ENCODE peak calls at places on chromosomes 16 and 17, in ten cellular contexts. A, Z, N, U, W, P, T, L, J and H are unnamed samples.

GRCh38 chr16:9092963-9093477 is 1.6 kb downstream of the HAPSTR1 start:
- DNase-seq in T (peak), A (no peak), L (no peak), N (peak), U (peak), W (no peak), J (peak), Z (no peak), P (peak), H (no peak)

GRCh38 chr17:83194761-83195329 is 115.4 kb downstream of the METRNL start:
- DNase-seq in U (no peak), W (no peak), N (no peak), J (no peak), P (no peak), L (peak), T (peak), A (peak), Z (no peak), H (peak)

GRCh38 chr17:21125862-21126261 is 902 bp upstream of the DHRS7B start:
- DNase-seq in N (no peak), W (no peak), U (no peak), P (no peak), A (no peak), J (no peak), L (no peak), T (no peak), Z (no peak), H (no peak)

GRCh38 chr16:88762941-88763340 is 22.1 kb downstream of the PIEZO1 start:
- DNase-seq in L (no peak), J (no peak), A (no peak), P (no peak), T (peak), W (no peak), Z (no peak), U (no peak), N (no peak), H (no peak)

GRCh38 chr16:86884256-86884655 is 305.9 kb downstream of the FOXL1 start:
- DNase-seq in P (no peak), Z (no peak), J (no peak), N (no peak), T (no peak), U (no peak), W (no peak), L (no peak), A (no peak), H (no peak)

GRCh38 chr17:63626551-63627228 is 4.5 kb downstream of the MAP3K3 start:
- DNase-seq in W (no peak), Z (peak), T (no peak), J (no peak), A (no peak), N (no peak), P (no peak), U (no peak), L (no peak), H (no peak)

GRCh38 chr16:10039220-10040096 is 142.8 kb downstream of the GRIN2A start:
- DNase-seq in T (no peak), P (peak), L (no peak), W (no peak), A (no peak), N (peak), Z (peak), U (peak), J (no peak), H (no peak)

GRCh38 chr17:29004081-29004692 is 1.6 kb downstream of the SEZ6 start:
- DNase-seq in W (no peak), N (peak), Z (peak), P (no peak), A (no peak), L (no peak), U (no peak), T (no peak), J (no peak), H (no peak)

GRCh38 chr17:419073-419735 is 66.6 kb upstream of the RPH3AL start:
- DNase-seq in J (no peak), N (no peak), Z (no peak), T (no peak), A (no peak), U (no peak), P (no peak), W (no peak), L (no peak), H (no peak)

GRCh38 chr16:27333549-27333948 is 19.8 kb downstream of the IL4R start:
- DNase-seq in J (no peak), L (no peak), U (no peak), P (no peak), A (no peak), W (no peak), Z (no peak), N (no peak), T (no peak), H (no peak)

GRCh38 chr17:77197115-77197514 is 56.3 kb downstream of the SEC14L1 start:
- DNase-seq in A (no peak), Z (no peak), J (no peak), N (no peak), T (no peak), L (no peak), U (no peak), W (no peak), P (no peak), H (no peak)

GRCh38 chr17:60230358-60230757 is 80.6 kb downstream of the CA4 start:
- DNase-seq in A (peak), Z (no peak), J (no peak), W (no peak), P (no peak), N (no peak), L (no peak), U (no peak), T (no peak), H (no peak)

GRCh38 chr17:692116-692515 is 22.5 kb downstream of the VPS53 start:
- DNase-seq in J (no peak), P (no peak), W (peak), Z (no peak), A (peak), U (no peak), T (peak), N (no peak), L (no peak), H (no peak)

GRCh38 chr16:57846078-57846697 is 43.9 kb upstream of the KIFC3 start:
- DNase-seq in W (no peak), L (no peak), A (no peak), Z (no peak), U (no peak), T (peak), P (no peak), J (no peak), N (no peak), H (no peak)

GRCh38 chr17:40445769-40446468 is 2.7 kb downstream of the IGFBP4 start:
- DNase-seq in W (no peak), U (no peak), L (no peak), J (no peak), N (no peak), Z (peak), T (no peak), A (no peak), P (no peak), H (no peak)

GRCh38 chr16:21263640-21264211 is 14.4 kb downstream of the CRYM start:
- DNase-seq in A (peak), J (no peak), T (no peak), P (no peak), W (no peak), Z (peak), N (peak), U (peak), L (no peak), H (no peak)

GRCh38 chr17:915416-916201 is 64.0 kb downstream of the NXN start:
- DNase-seq in W (peak), U (no peak), N (no peak), J (no peak), L (no peak), P (no peak), Z (peak), T (no peak), A (no peak), H (no peak)

GRCh38 chr16:88632587-88632930 is 5.8 kb upstream of the IL17C start:
- DNase-seq in A (no peak), L (no peak), J (no peak), P (no peak), Z (no peak), N (no peak), W (no peak), U (no peak), T (no peak), H (no peak)

GRCh38 chr17:59107306-59107670 is 608 bp upstream of the TRIM37 start:
- DNase-seq in W (no peak), J (no peak), U (no peak), N (no peak), L (no peak), T (no peak), P (no peak), A (no peak), Z (no peak), H (no peak)

GRCh38 chr17:231191-231965 is 49.9 kb upstream of the DOC2B start:
- DNase-seq in U (no peak), W (no peak), N (no peak), P (no peak), L (peak), Z (no peak), A (no peak), T (no peak), J (no peak), H (peak)

GRCh38 chr17:48564200-48565023 is 13.7 kb downstream of the HOXB4 start:
- DNase-seq in W (no peak), A (no peak), U (no peak), Z (peak), P (peak), T (no peak), L (no peak), J (no peak), N (no peak), H (no peak)

GRCh38 chr17:3754458-3755334 is 31.0 kb downstream of the HASPIN start:
- DNase-seq in W (peak), T (peak), U (peak), N (peak), P (peak), L (peak), J (peak), Z (no peak), A (no peak), H (no peak)

GRCh38 chr17:19387921-19388521 is 1.0 kb upstream of the MFAP4 start:
- DNase-seq in A (peak), U (no peak), T (peak), N (no peak), Z (no peak), W (no peak), P (no peak), J (no peak), L (no peak), H (no peak)

GRCh38 chr17:28493467-28493866 is 12.7 kb upstream of the FOXN1 start:
- DNase-seq in T (no peak), W (no peak), U (no peak), A (no peak), P (no peak), Z (peak), N (peak), J (no peak), L (no peak), H (no peak)

GRCh38 chr16:88642881-88643545 is 4.6 kb downstream of the IL17C start:
- DNase-seq in J (no peak), P (no peak), U (no peak), T (no peak), N (no peak), Z (no peak), W (no peak), L (peak), A (no peak), H (no peak)

GRCh38 chr17:33012522-33013033 is 20.9 kb downstream of the SPACA3 start:
- DNase-seq in Z (peak), W (peak), L (peak), N (no peak), T (peak), A (peak), P (no peak), U (no peak), J (no peak), H (no peak)

GRCh38 chr16:63403792-63404191 is 1367.6 kb upstream of the CDH8 start:
- DNase-seq in J (no peak), U (no peak), W (no peak), A (no peak), N (no peak), L (no peak), T (no peak), Z (no peak), P (no peak), H (no peak)

GRCh38 chr17:62797959-62798358 is 10.2 kb downstream of the MARCHF10 start:
- DNase-seq in L (no peak), W (no peak), U (no peak), Z (no peak), P (no peak), T (no peak), N (no peak), J (no peak), A (no peak), H (no peak)

GRCh38 chr16:70689035-70689969 is 3.4 kb upstream of the MTSS2 start:
- DNase-seq in W (no peak), P (no peak), U (no peak), J (peak), N (no peak), L (no peak), A (no peak), T (no peak), Z (no peak), H (no peak)

GRCh38 chr16:51164167-51164566 is 13.1 kb upstream of the SALL1 start:
- DNase-seq in L (no peak), U (no peak), P (no peak), J (no peak), N (no peak), T (no peak), A (no peak), Z (no peak), W (no peak), H (no peak)

GRCh38 chr16:14324581-14324980 is 253.5 kb downstream of the MRTFB start:
- DNase-seq in W (no peak), P (no peak), Z (peak), J (no peak), U (no peak), A (no peak), N (no peak), T (no peak), L (no peak), H (no peak)

GRCh38 chr16:81004646-81005353 is 1.9 kb downstream of the CMC2 start:
- DNase-seq in J (no peak), N (peak), A (peak), W (peak), P (peak), U (peak), L (no peak), Z (peak), T (peak), H (no peak)

GRCh38 chr16:4409081-4409932 is 7.1 kb downstream of the CORO7 start:
- DNase-seq in W (no peak), P (no peak), L (peak), U (no peak), T (no peak), A (no peak), N (no peak), Z (no peak), J (no peak), H (no peak)

GRCh38 chr17:76869209-76869877 is 1.1 kb downstream of the MGAT5B start:
- DNase-seq in Z (no peak), J (no peak), W (no peak), L (no peak), T (no peak), P (no peak), N (peak), U (no peak), A (no peak), H (no peak)

GRCh38 chr16:89237733-89238132 is 20.2 kb downstream of the ZNF778 start:
- DNase-seq in U (no peak), L (no peak), J (no peak), N (no peak), Z (no peak), A (no peak), W (no peak), P (no peak), T (no peak), H (no peak)

GRCh38 chr16:55100100-55100499 is 169.4 kb downstream of the IRX5 start:
- DNase-seq in P (no peak), N (no peak), A (no peak), L (no peak), U (no peak), W (no peak), Z (no peak), J (no peak), T (no peak), H (no peak)

GRCh38 chr16:50161950-50162349 is 8.8 kb downstream of the TENT4B start:
- DNase-seq in T (no peak), Z (no peak), L (no peak), J (no peak), U (no peak), N (no peak), P (no peak), W (no peak), A (no peak), H (no peak)
- TF ChIP-seq CTCF in T (no peak), Z (no peak), L (no peak), J (no peak), U (no peak), N (no peak), P (no peak), W (no peak), A (no peak), H (no peak)

GRCh38 chr17:7179317-7180254 is at the start of gene ASGR1:
- DNase-seq in Z (peak), N (no peak), U (no peak), P (no peak), W (no peak), A (no peak), J (no peak), T (no peak), L (no peak), H (peak)
- TF ChIP-seq CTCF in Z (no peak), N (no peak), U (no peak), P (no peak), W (no peak), A (no peak), J (no peak), T (no peak), L (no peak), H (no peak)

GRCh38 chr17:78437508-78438169 is 59.2 kb downstream of the PGS1 start:
- DNase-seq in P (no peak), J (no peak), L (peak), N (no peak), T (no peak), A (no peak), U (no peak), W (no peak), Z (no peak), H (no peak)
- TF ChIP-seq CTCF in P (no peak), J (no peak), L (no peak), N (no peak), T (no peak), A (no peak), U (no peak), W (no peak), Z (no peak), H (no peak)

GRCh38 chr17:51734976-51735375 is 423.5 kb downstream of the CA10 start:
- DNase-seq in A (no peak), Z (no peak), W (no peak), P (no peak), U (no peak), N (no peak), L (no peak), T (no peak), J (no peak), H (no peak)

GRCh38 chr17:51739245-51739886 is 419.1 kb downstream of the CA10 start:
- DNase-seq in P (no peak), N (no peak), A (no peak), J (no peak), L (no peak), W (no peak), Z (no peak), U (no peak), T (no peak), H (no peak)

GRCh38 chr17:51733166-51733565 is 425.3 kb downstream of the CA10 start:
- DNase-seq in N (no peak), W (no peak), L (no peak), Z (no peak), T (no peak), J (no peak), A (no peak), P (no peak), U (no peak), H (no peak)

GRCh38 chr17:51731941-51732722 is 426.4 kb downstream of the CA10 start:
- DNase-seq in T (no peak), Z (no peak), W (no peak), P (no peak), A (no peak), J (no peak), L (no peak), U (no peak), N (no peak), H (no peak)

GRCh38 chr17:51734462-51734861 is 424.1 kb downstream of the CA10 start:
- DNase-seq in P (peak), A (no peak), N (peak), U (no peak), L (no peak), T (no peak), J (no peak), W (no peak), Z (no peak), H (no peak)
- TF ChIP-seq CTCF in P (peak), A (no peak), N (peak), U (peak), L (peak), T (no peak), J (peak), W (peak), Z (no peak), H (no peak)

GRCh38 chr17:35087731-35088646 is 24.5 kb upstream of the RFFL start:
- DNase-seq in P (peak), A (no peak), N (peak), L (no peak), U (no peak), W (no peak), T (peak), Z (peak), J (peak), H (peak)
- TF ChIP-seq CTCF in P (no peak), A (no peak), N (no peak), L (no peak), U (no peak), W (no peak), T (no peak), Z (no peak), J (no peak), H (no peak)

GRCh38 chr16:1530883-1531637 is 2.4 kb upstream of the TMEM204 start:
- DNase-seq in A (peak), U (no peak), Z (peak), W (peak), P (no peak), N (no peak), J (no peak), L (no peak), T (no peak), H (no peak)
- TF ChIP-seq CTCF in A (peak), U (no peak), Z (no peak), W (no peak), P (no peak), N (no peak), J (no peak), L (no peak), T (no peak), H (no peak)

DNA sequence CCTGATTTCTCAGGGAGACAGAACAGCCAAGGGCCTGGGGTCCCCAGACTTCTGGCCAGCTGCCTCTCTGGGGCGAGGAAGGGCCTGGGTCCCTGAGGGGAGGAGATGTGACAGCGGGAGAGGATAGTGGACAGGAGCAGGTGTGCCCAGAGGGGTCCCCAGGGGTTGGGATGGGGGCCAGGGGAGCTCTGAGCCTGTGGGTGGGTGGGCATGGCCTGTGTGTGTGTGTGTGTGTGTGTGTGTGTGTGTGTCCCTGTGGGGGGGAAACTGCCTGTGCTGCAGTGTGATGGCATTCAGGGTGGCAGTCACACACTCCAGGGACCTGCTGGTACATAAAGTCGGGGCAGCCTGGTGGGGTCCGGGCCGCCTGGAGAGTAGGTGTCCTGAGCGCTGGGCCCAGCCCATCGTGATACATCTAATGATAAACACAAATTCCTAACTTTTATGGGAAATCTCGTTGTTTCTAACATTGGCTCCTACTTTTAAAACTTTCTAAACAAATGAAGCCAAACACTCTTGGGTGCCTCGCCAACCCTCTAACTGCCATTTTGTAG is 1.4 kb downstream of the ITGB4 start:
- DNase-seq in T (no peak), A (no peak), N (no peak), Z (no peak), U (no peak), J (no peak), P (no peak), W (no peak), L (no peak), H (no peak)
- TF ChIP-seq CTCF in T (no peak), A (no peak), N (no peak), Z (no peak), U (no peak), J (no peak), P (no peak), W (no peak), L (no peak), H (no peak)

GRCh38 chr17:2347805-2348685 is 10.7 kb downstream of the SGSM2 start:
- DNase-seq in J (peak), T (peak), Z (peak), L (no peak), A (peak), N (peak), U (no peak), P (no peak), W (peak), H (no peak)
- TF ChIP-seq CTCF in J (no peak), T (no peak), Z (no peak), L (no peak), A (no peak), N (no peak), U (no peak), P (no peak), W (no peak), H (no peak)